ENCODE peak calls at places on chromosomes 2 and 18, in five cellular contexts. One of them, this sample, is unnamed.

GRCh38 chr2:138421971-138422335 is 79.6 kb upstream of the SPOPL start:
- DNase-seq in SW480: peak
- DNase-seq in A673: peak
- DNase-seq in epithelial cell of prostate: peak
- DNase-seq in brain pericyte: no peak
- DNase-seq in this sample: no peak

GRCh38 chr2:56123538-56123937 is 60.3 kb upstream of the CCDC85A start:
- DNase-seq in SW480: no peak
- DNase-seq in A673: no peak
- DNase-seq in epithelial cell of prostate: no peak
- DNase-seq in brain pericyte: no peak
- DNase-seq in this sample: no peak

GRCh38 chr2:223972656-223973102 is 15.4 kb downstream of the MRPL44 start:
- DNase-seq in SW480: no peak
- DNase-seq in A673: no peak
- DNase-seq in epithelial cell of prostate: no peak
- DNase-seq in brain pericyte: no peak
- DNase-seq in this sample: no peak

GRCh38 chr18:36441426-36441870 is 143.9 kb downstream of the FHOD3 start:
- DNase-seq in SW480: no peak
- DNase-seq in A673: no peak
- DNase-seq in epithelial cell of prostate: no peak
- DNase-seq in brain pericyte: no peak
- DNase-seq in this sample: no peak

GRCh38 chr18:34595673-34596072 is 114.4 kb upstream of the DTNA start:
- DNase-seq in SW480: peak
- DNase-seq in A673: peak
- DNase-seq in epithelial cell of prostate: no peak
- DNase-seq in brain pericyte: no peak
- DNase-seq in this sample: peak

GRCh38 chr2:205024822-205025518 is 479.7 kb downstream of the PARD3B start:
- DNase-seq in SW480: peak
- DNase-seq in A673: peak
- DNase-seq in epithelial cell of prostate: peak
- DNase-seq in brain pericyte: peak
- DNase-seq in this sample: no peak

GRCh38 chr18:58229162-58229561 is 185.1 kb downstream of the NEDD4L start:
- DNase-seq in SW480: no peak
- DNase-seq in A673: no peak
- DNase-seq in epithelial cell of prostate: no peak
- DNase-seq in brain pericyte: no peak
- DNase-seq in this sample: no peak

GRCh38 chr2:211241891-211242290 is 685.5 kb downstream of the CPS1 start:
- DNase-seq in SW480: no peak
- DNase-seq in A673: no peak
- DNase-seq in epithelial cell of prostate: no peak
- DNase-seq in brain pericyte: no peak
- DNase-seq in this sample: no peak

GRCh38 chr2:55864351-55865084 is 59.1 kb downstream of the EFEMP1 start:
- DNase-seq in SW480: no peak
- DNase-seq in A673: no peak
- DNase-seq in epithelial cell of prostate: no peak
- DNase-seq in brain pericyte: no peak
- DNase-seq in this sample: no peak

GRCh38 chr2:130332271-130333073 is 10.2 kb upstream of the IMP4 start:
- DNase-seq in SW480: peak
- DNase-seq in A673: peak
- DNase-seq in epithelial cell of prostate: peak
- DNase-seq in brain pericyte: peak
- DNase-seq in this sample: peak

GRCh38 chr2:56184500-56184996 is 758 bp downstream of the CCDC85A start:
- DNase-seq in SW480: peak
- DNase-seq in A673: no peak
- DNase-seq in epithelial cell of prostate: no peak
- DNase-seq in brain pericyte: no peak
- DNase-seq in this sample: peak

GRCh38 chr2:2861666-2862240 is 515.9 kb downstream of the EIPR1 start:
- DNase-seq in SW480: no peak
- DNase-seq in A673: no peak
- DNase-seq in epithelial cell of prostate: no peak
- DNase-seq in brain pericyte: no peak
- DNase-seq in this sample: no peak

GRCh38 chr18:56702946-56703345 is 51.8 kb downstream of the WDR7 start:
- DNase-seq in SW480: peak
- DNase-seq in A673: peak
- DNase-seq in epithelial cell of prostate: no peak
- DNase-seq in brain pericyte: no peak
- DNase-seq in this sample: peak

GRCh38 chr2:130846686-130847375 is 10.1 kb downstream of the ARHGEF4 start:
- DNase-seq in SW480: no peak
- DNase-seq in A673: no peak
- DNase-seq in epithelial cell of prostate: no peak
- DNase-seq in brain pericyte: no peak
- DNase-seq in this sample: no peak

GRCh38 chr2:230899786-230900185 is 25.3 kb downstream of the GPR55 start:
- DNase-seq in SW480: no peak
- DNase-seq in A673: no peak
- DNase-seq in epithelial cell of prostate: no peak
- DNase-seq in brain pericyte: no peak
- DNase-seq in this sample: no peak

GRCh38 chr18:11851156-11852047 is at the start of gene CHMP1B:
- DNase-seq in SW480: peak
- DNase-seq in A673: peak
- DNase-seq in epithelial cell of prostate: peak
- DNase-seq in brain pericyte: peak
- DNase-seq in this sample: peak

GRCh38 chr2:121825003-121825950 is 69.8 kb downstream of the TSN start:
- DNase-seq in SW480: no peak
- DNase-seq in A673: no peak
- DNase-seq in epithelial cell of prostate: no peak
- DNase-seq in brain pericyte: no peak
- DNase-seq in this sample: peak

GRCh38 chr2:29900971-29901633 is 20.3 kb downstream of the ALK start:
- DNase-seq in SW480: no peak
- DNase-seq in A673: no peak
- DNase-seq in epithelial cell of prostate: no peak
- DNase-seq in brain pericyte: no peak
- DNase-seq in this sample: no peak

GRCh38 chr2:212957184-212957583 is 194.2 kb downstream of the IKZF2 start:
- DNase-seq in SW480: no peak
- DNase-seq in A673: no peak
- DNase-seq in epithelial cell of prostate: no peak
- DNase-seq in brain pericyte: no peak
- DNase-seq in this sample: no peak

GRCh38 chr18:77016936-77017335 is 115.6 kb downstream of the MBP start:
- DNase-seq in SW480: no peak
- DNase-seq in A673: no peak
- DNase-seq in epithelial cell of prostate: no peak
- DNase-seq in brain pericyte: no peak
- DNase-seq in this sample: no peak

GRCh38 chr2:55111570-55112228 is 61.4 kb upstream of the RTN4 start:
- DNase-seq in SW480: peak
- DNase-seq in A673: peak
- DNase-seq in epithelial cell of prostate: no peak
- DNase-seq in brain pericyte: peak
- DNase-seq in this sample: no peak

GRCh38 chr2:116874021-116874420 is 940.5 kb upstream of the DDX18 start:
- DNase-seq in SW480: no peak
- DNase-seq in A673: no peak
- DNase-seq in epithelial cell of prostate: no peak
- DNase-seq in brain pericyte: no peak
- DNase-seq in this sample: no peak

GRCh38 chr2:54680397-54681032 is 42.9 kb upstream of the EML6 start:
- DNase-seq in SW480: no peak
- DNase-seq in A673: no peak
- DNase-seq in epithelial cell of prostate: no peak
- DNase-seq in brain pericyte: no peak
- DNase-seq in this sample: no peak

GRCh38 chr18:80253871-80254492 is 6.7 kb upstream of the PARD6G start:
- DNase-seq in SW480: no peak
- DNase-seq in A673: peak
- DNase-seq in epithelial cell of prostate: no peak
- DNase-seq in brain pericyte: no peak
- DNase-seq in this sample: no peak